ENCODE peak calls at places on chromosome 18, in ten cellular contexts. R is HuH-7.5; X is ovary; C is activated CD4-positive, alpha-beta T cell treated with anti-CD3 and anti-CD28 coated beads for 24 hours; A is A549; Q is psoas muscle; N is cardiac fibroblast; M is frontal cortex; H is caudate nucleus; U is T-helper 2 cell. S is an unnamed sample.

GRCh38 chr18:21865043-21865442 is 124.5 kb downstream of the MIB1 start:
- DNase-seq in R (no peak), Q (no peak), M (no peak), X (no peak), U (no peak), C (no peak), N (peak), H (no peak), A (no peak), S (no peak)

GRCh38 chr18:56245856-56246575 is 392.4 kb downstream of the TXNL1 start:
- DNase-seq in M (no peak), X (no peak), U (no peak), R (no peak), Q (no peak), A (no peak), H (no peak), C (no peak), N (peak), S (no peak)

GRCh38 chr18:11885278-11885991 is 22.7 kb downstream of the MPPE1 start:
- DNase-seq in H (no peak), X (no peak), Q (no peak), R (no peak), M (no peak), C (no peak), U (no peak), A (no peak), N (no peak), S (no peak)

GRCh38 chr18:48138660-48139426 is 208.4 kb upstream of the SMAD2 start:
- DNase-seq in N (no peak), M (no peak), R (no peak), U (no peak), A (no peak), X (no peak), H (no peak), Q (no peak), C (no peak), S (no peak)

GRCh38 chr18:51622676-51623075 is 425.2 kb upstream of the MEX3C start:
- DNase-seq in U (no peak), X (no peak), N (no peak), H (no peak), R (no peak), M (no peak), Q (no peak), A (no peak), C (no peak), S (no peak)

GRCh38 chr18:1732143-1732542 is 827.5 kb downstream of the ADCYAP1 start:
- DNase-seq in A (no peak), C (no peak), H (no peak), M (no peak), Q (no peak), X (no peak), N (no peak), U (no peak), R (no peak), S (no peak)

GRCh38 chr18:44988821-44989587 is 308.3 kb downstream of the SETBP1 start:
- DNase-seq in N (peak), X (no peak), C (no peak), H (no peak), Q (no peak), M (no peak), A (no peak), U (no peak), R (no peak), S (no peak)

GRCh38 chr18:46369323-46369722 is 265.1 kb downstream of the HAUS1 start:
- DNase-seq in M (no peak), Q (no peak), N (no peak), A (no peak), H (no peak), X (no peak), C (no peak), R (no peak), U (no peak), S (no peak)

GRCh38 chr18:56185126-56185525 is 453.3 kb downstream of the TXNL1 start:
- DNase-seq in N (no peak), R (no peak), Q (no peak), H (peak), A (no peak), X (no peak), U (no peak), C (no peak), M (no peak), S (no peak)

GRCh38 chr18:12328179-12328823 is 20.3 kb downstream of the TUBB6 start:
- DNase-seq in N (no peak), H (no peak), C (no peak), A (no peak), Q (no peak), R (no peak), M (no peak), U (no peak), X (no peak), S (no peak)

GRCh38 chr18:36153203-36153602 is 23.5 kb downstream of the ELP2 start:
- DNase-seq in Q (no peak), A (no peak), U (no peak), C (no peak), R (no peak), M (no peak), H (no peak), N (peak), X (peak), S (no peak)

GRCh38 chr18:58438984-58439311 is 189.9 kb downstream of the ALPK2 start:
- DNase-seq in Q (no peak), A (no peak), R (no peak), X (no peak), U (no peak), H (no peak), M (no peak), N (no peak), C (no peak), S (no peak)

GRCh38 chr18:46039967-46040746 is 31.9 kb downstream of the PSTPIP2 start:
- DNase-seq in Q (no peak), X (no peak), M (no peak), C (no peak), A (no peak), R (no peak), U (no peak), N (no peak), H (no peak), S (no peak)

GRCh38 chr18:24200899-24201298 is 62.0 kb downstream of the CABYR start:
- DNase-seq in N (no peak), U (no peak), X (no peak), M (no peak), Q (no peak), H (no peak), R (no peak), C (no peak), A (no peak), S (no peak)

GRCh38 chr18:75130591-75131274 is 78.2 kb downstream of the PTGR3 start:
- DNase-seq in R (no peak), X (no peak), H (no peak), Q (no peak), A (no peak), N (peak), U (no peak), C (no peak), M (no peak), S (no peak)